ENCODE peak calls at places on chromosomes 13 and 19, in nine cellular contexts. S is RPMI8226, H is omental fat pad, Q is A549, P is ELF-1, E is GM23248, R is astrocyte of the spinal cord, N is T-cell, B is COR-L47. D is an unnamed sample.

GRCh38 chr13:20940083-20940482 is 37.5 kb upstream of the XPO4 start:
- DNase-seq in S (no peak), H (no peak), Q (peak), P (no peak), E (peak), R (no peak), N (no peak), B (no peak), D (no peak)

GRCh38 chr19:40217921-40218890 is at the start of gene TTC9B:
- DNase-seq in S (peak), H (no peak), Q (peak), P (peak), E (peak), R (no peak), N (no peak), B (no peak), D (peak)

GRCh38 chr19:45865269-45865948 is 1.3 kb downstream of the FOXA3 start:
- DNase-seq in S (no peak), H (no peak), Q (no peak), P (no peak), E (no peak), R (no peak), N (no peak), B (no peak), D (no peak)

GRCh38 chr13:71828117-71828516 is 38.9 kb downstream of the DACH1 start:
- DNase-seq in S (no peak), H (no peak), Q (no peak), P (no peak), E (no peak), R (no peak), N (no peak), B (no peak), D (no peak)

GRCh38 chr19:2275588-2276428 is 6.2 kb downstream of the PEAK3 start:
- DNase-seq in S (no peak), H (no peak), Q (no peak), P (no peak), E (no peak), R (no peak), N (no peak), B (no peak), D (no peak)

GRCh38 chr13:27289016-27289665 is 18.5 kb downstream of the RASL11A start:
- DNase-seq in S (no peak), H (no peak), Q (no peak), P (no peak), E (no peak), R (no peak), N (no peak), B (no peak), D (no peak)

GRCh38 chr13:74077847-74078246 is 56.4 kb downstream of the KLF12 start:
- DNase-seq in S (no peak), H (no peak), Q (no peak), P (no peak), E (peak), R (peak), N (no peak), B (no peak), D (no peak)

GRCh38 chr19:11560404-11560988 is 1.5 kb upstream of the ELOF1 start:
- DNase-seq in S (peak), H (no peak), Q (peak), P (peak), E (peak), R (peak), N (no peak), B (peak), D (peak)

GRCh38 chr13:27967203-27967735 is 1.8 kb downstream of the CDX2 start:
- DNase-seq in S (no peak), H (no peak), Q (no peak), P (peak), E (no peak), R (no peak), N (no peak), B (no peak), D (no peak)

GRCh38 chr19:46176116-46176860 is 28.2 kb downstream of the IGFL2 start:
- DNase-seq in S (no peak), H (no peak), Q (no peak), P (no peak), E (no peak), R (no peak), N (no peak), B (no peak), D (no peak)

GRCh38 chr13:88068975-88069374 is 397.8 kb downstream of the SLITRK5 start:
- DNase-seq in S (peak), H (no peak), Q (peak), P (peak), E (no peak), R (no peak), N (no peak), B (no peak), D (no peak)

GRCh38 chr13:49878682-49879081 is 57.5 kb downstream of the SPRYD7 start:
- DNase-seq in S (no peak), H (no peak), Q (no peak), P (no peak), E (no peak), R (no peak), N (no peak), B (no peak), D (no peak)

GRCh38 chr13:33931397-33931987 is 113.5 kb downstream of the RFC3 start:
- DNase-seq in S (peak), H (no peak), Q (peak), P (no peak), E (peak), R (peak), N (no peak), B (peak), D (peak)

GRCh38 chr13:38045278-38046048 is 175.9 kb upstream of the TRPC4 start:
- DNase-seq in S (no peak), H (no peak), Q (peak), P (peak), E (peak), R (peak), N (no peak), B (peak), D (no peak)

GRCh38 chr13:41401371-41401770 is 56.0 kb upstream of the RGCC start:
- DNase-seq in S (no peak), H (no peak), Q (peak), P (peak), E (no peak), R (no peak), N (no peak), B (no peak), D (no peak)

GRCh38 chr19:10461047-10461949 is 41.0 kb downstream of the PDE4A start:
- DNase-seq in S (peak), H (peak), Q (peak), P (peak), E (peak), R (peak), N (peak), B (no peak), D (peak)

GRCh38 chr19:3431760-3432397 is 48.4 kb downstream of the SMIM24 start:
- DNase-seq in S (no peak), H (no peak), Q (no peak), P (no peak), E (no peak), R (no peak), N (no peak), B (no peak), D (no peak)

GRCh38 chr13:92510416-92510815 is 716.2 kb upstream of the GPC6 start:
- DNase-seq in S (no peak), H (no peak), Q (no peak), P (peak), E (no peak), R (peak), N (no peak), B (no peak), D (no peak)

GRCh38 chr13:110307697-110308376 is 753 bp downstream of the COL4A2 start:
- DNase-seq in S (no peak), H (no peak), Q (peak), P (peak), E (peak), R (no peak), N (no peak), B (peak), D (no peak)

GRCh38 chr13:52159159-52159982 is at the start of gene NEK3:
- DNase-seq in S (peak), H (no peak), Q (peak), P (peak), E (peak), R (peak), N (peak), B (peak), D (peak)

GRCh38 chr13:30165791-30166190 is 141.6 kb downstream of the KATNAL1 start:
- DNase-seq in S (no peak), H (no peak), Q (no peak), P (no peak), E (peak), R (peak), N (no peak), B (no peak), D (no peak)

GRCh38 chr19:48724796-48725753 is 5.5 kb upstream of the MAMSTR start:
- DNase-seq in S (peak), H (no peak), Q (peak), P (peak), E (peak), R (peak), N (no peak), B (peak), D (peak)

GRCh38 chr19:20413705-20414104 is 151.9 kb downstream of the ZNF737 start:
- DNase-seq in S (no peak), H (no peak), Q (no peak), P (no peak), E (no peak), R (no peak), N (no peak), B (no peak), D (no peak)

GRCh38 chr19:57363734-57364181 is 407 bp downstream of the TRAPPC2B start:
- DNase-seq in S (peak), H (no peak), Q (no peak), P (peak), E (peak), R (no peak), N (no peak), B (no peak), D (no peak)

GRCh38 chr19:1945899-1946298 is 4.9 kb downstream of the CSNK1G2 start:
- DNase-seq in S (no peak), H (no peak), Q (peak), P (peak), E (peak), R (no peak), N (no peak), B (peak), D (no peak)

GRCh38 chr13:93230466-93230865 is 3.9 kb downstream of the GPC6 start:
- DNase-seq in S (no peak), H (no peak), Q (no peak), P (no peak), E (peak), R (peak), N (no peak), B (no peak), D (no peak)

GRCh38 chr19:7874080-7874856 is at the start of gene PRR36:
- DNase-seq in S (peak), H (no peak), Q (peak), P (peak), E (no peak), R (no peak), N (no peak), B (peak), D (no peak)

GRCh38 chr13:24127116-24127631 is 33.3 kb upstream of the SPATA13 start:
- DNase-seq in S (no peak), H (no peak), Q (peak), P (no peak), E (peak), R (peak), N (no peak), B (no peak), D (no peak)

GRCh38 chr19:54470991-54471782 is 1.9 kb downstream of the CDC42EP5 start:
- DNase-seq in S (peak), H (no peak), Q (no peak), P (peak), E (peak), R (no peak), N (no peak), B (no peak), D (no peak)